ENCODE peak calls at places on chromosomes 4 and X, in ten cellular contexts. One of them, this sample, is unnamed.

GRCh38 chr4:5760936-5761480 is 50.0 kb downstream of the EVC start:
- DNase-seq in stimulated activated CD8-positive, alpha-beta memory T cell treated with anti-CD3 and anti-CD28 coated beads, Interleukin-7, amount 100 ng/mL, for 1 hour: no peak
- DNase-seq in stimulated activated CD4-positive, alpha-beta T cell treated with anti-CD3 and anti-CD28 coated beads, Interleukin-15, amount 100 ng/mL, for 1 hour: no peak
- DNase-seq in stimulated activated naive CD4-positive, alpha-beta T cell: no peak
- DNase-seq in GM13976: no peak
- DNase-seq in right atrium auricular region: no peak
- DNase-seq in anterior cingulate cortex: no peak
- DNase-seq in Right ventricle myocardium superior: no peak
- DNase-seq in GM06990: no peak
- DNase-seq in fibroblast of pulmonary artery: no peak
- DNase-seq in this sample: no peak

GRCh38 chr4:154471924-154472323 is 19.7 kb downstream of the DCHS2 start:
- DNase-seq in stimulated activated CD8-positive, alpha-beta memory T cell treated with anti-CD3 and anti-CD28 coated beads, Interleukin-7, amount 100 ng/mL, for 1 hour: no peak
- DNase-seq in stimulated activated CD4-positive, alpha-beta T cell treated with anti-CD3 and anti-CD28 coated beads, Interleukin-15, amount 100 ng/mL, for 1 hour: no peak
- DNase-seq in stimulated activated naive CD4-positive, alpha-beta T cell: no peak
- DNase-seq in GM13976: no peak
- DNase-seq in right atrium auricular region: no peak
- DNase-seq in anterior cingulate cortex: no peak
- DNase-seq in Right ventricle myocardium superior: no peak
- DNase-seq in GM06990: no peak
- DNase-seq in fibroblast of pulmonary artery: no peak
- DNase-seq in this sample: no peak

GRCh38 chrX:1178580-1179057 is 33.8 kb downstream of the CRLF2 start:
- DNase-seq in stimulated activated CD8-positive, alpha-beta memory T cell treated with anti-CD3 and anti-CD28 coated beads, Interleukin-7, amount 100 ng/mL, for 1 hour: no peak
- DNase-seq in stimulated activated CD4-positive, alpha-beta T cell treated with anti-CD3 and anti-CD28 coated beads, Interleukin-15, amount 100 ng/mL, for 1 hour: no peak
- DNase-seq in stimulated activated naive CD4-positive, alpha-beta T cell: peak
- DNase-seq in GM13976: no peak
- DNase-seq in right atrium auricular region: no peak
- DNase-seq in anterior cingulate cortex: no peak
- DNase-seq in Right ventricle myocardium superior: no peak
- DNase-seq in GM06990: no peak
- DNase-seq in fibroblast of pulmonary artery: peak
- DNase-seq in this sample: peak

GRCh38 chr4:53361451-53361850 is 4.4 kb downstream of the SCFD2 start:
- DNase-seq in stimulated activated CD8-positive, alpha-beta memory T cell treated with anti-CD3 and anti-CD28 coated beads, Interleukin-7, amount 100 ng/mL, for 1 hour: no peak
- DNase-seq in stimulated activated CD4-positive, alpha-beta T cell treated with anti-CD3 and anti-CD28 coated beads, Interleukin-15, amount 100 ng/mL, for 1 hour: no peak
- DNase-seq in stimulated activated naive CD4-positive, alpha-beta T cell: no peak
- DNase-seq in GM13976: no peak
- DNase-seq in right atrium auricular region: no peak
- DNase-seq in anterior cingulate cortex: no peak
- DNase-seq in Right ventricle myocardium superior: no peak
- DNase-seq in GM06990: no peak
- DNase-seq in fibroblast of pulmonary artery: peak
- DNase-seq in this sample: peak

GRCh38 chr4:89254847-89255246 is 52.8 kb downstream of the GPRIN3 start:
- DNase-seq in stimulated activated CD8-positive, alpha-beta memory T cell treated with anti-CD3 and anti-CD28 coated beads, Interleukin-7, amount 100 ng/mL, for 1 hour: no peak
- DNase-seq in stimulated activated CD4-positive, alpha-beta T cell treated with anti-CD3 and anti-CD28 coated beads, Interleukin-15, amount 100 ng/mL, for 1 hour: no peak
- DNase-seq in stimulated activated naive CD4-positive, alpha-beta T cell: peak
- DNase-seq in GM13976: peak
- DNase-seq in right atrium auricular region: no peak
- DNase-seq in anterior cingulate cortex: no peak
- DNase-seq in Right ventricle myocardium superior: no peak
- DNase-seq in GM06990: no peak
- DNase-seq in fibroblast of pulmonary artery: peak
- DNase-seq in this sample: peak

GRCh38 chr4:8589336-8589735 is 3.2 kb upstream of the CPZ start:
- DNase-seq in stimulated activated CD8-positive, alpha-beta memory T cell treated with anti-CD3 and anti-CD28 coated beads, Interleukin-7, amount 100 ng/mL, for 1 hour: no peak
- DNase-seq in stimulated activated CD4-positive, alpha-beta T cell treated with anti-CD3 and anti-CD28 coated beads, Interleukin-15, amount 100 ng/mL, for 1 hour: no peak
- DNase-seq in stimulated activated naive CD4-positive, alpha-beta T cell: no peak
- DNase-seq in GM13976: no peak
- DNase-seq in right atrium auricular region: no peak
- DNase-seq in anterior cingulate cortex: no peak
- DNase-seq in Right ventricle myocardium superior: no peak
- DNase-seq in GM06990: no peak
- DNase-seq in fibroblast of pulmonary artery: no peak
- DNase-seq in this sample: no peak

GRCh38 chrX:20221902-20222301 is 44.8 kb downstream of the RPS6KA3 start:
- DNase-seq in stimulated activated CD8-positive, alpha-beta memory T cell treated with anti-CD3 and anti-CD28 coated beads, Interleukin-7, amount 100 ng/mL, for 1 hour: no peak
- DNase-seq in stimulated activated CD4-positive, alpha-beta T cell treated with anti-CD3 and anti-CD28 coated beads, Interleukin-15, amount 100 ng/mL, for 1 hour: no peak
- DNase-seq in stimulated activated naive CD4-positive, alpha-beta T cell: no peak
- DNase-seq in GM13976: no peak
- DNase-seq in right atrium auricular region: no peak
- DNase-seq in anterior cingulate cortex: no peak
- DNase-seq in Right ventricle myocardium superior: no peak
- DNase-seq in GM06990: no peak
- DNase-seq in fibroblast of pulmonary artery: no peak
- DNase-seq in this sample: peak

GRCh38 chr4:38565271-38566199 is 98.5 kb upstream of the KLF3 start:
- DNase-seq in stimulated activated CD8-positive, alpha-beta memory T cell treated with anti-CD3 and anti-CD28 coated beads, Interleukin-7, amount 100 ng/mL, for 1 hour: no peak
- DNase-seq in stimulated activated CD4-positive, alpha-beta T cell treated with anti-CD3 and anti-CD28 coated beads, Interleukin-15, amount 100 ng/mL, for 1 hour: no peak
- DNase-seq in stimulated activated naive CD4-positive, alpha-beta T cell: no peak
- DNase-seq in GM13976: no peak
- DNase-seq in right atrium auricular region: no peak
- DNase-seq in anterior cingulate cortex: no peak
- DNase-seq in Right ventricle myocardium superior: no peak
- DNase-seq in GM06990: no peak
- DNase-seq in fibroblast of pulmonary artery: peak
- DNase-seq in this sample: peak

GRCh38 chr4:186760576-186760975 is 36.9 kb upstream of the FAT1 start:
- DNase-seq in stimulated activated CD8-positive, alpha-beta memory T cell treated with anti-CD3 and anti-CD28 coated beads, Interleukin-7, amount 100 ng/mL, for 1 hour: no peak
- DNase-seq in stimulated activated CD4-positive, alpha-beta T cell treated with anti-CD3 and anti-CD28 coated beads, Interleukin-15, amount 100 ng/mL, for 1 hour: no peak
- DNase-seq in stimulated activated naive CD4-positive, alpha-beta T cell: no peak
- DNase-seq in GM13976: no peak
- DNase-seq in right atrium auricular region: no peak
- DNase-seq in anterior cingulate cortex: no peak
- DNase-seq in Right ventricle myocardium superior: no peak
- DNase-seq in GM06990: no peak
- DNase-seq in fibroblast of pulmonary artery: peak
- DNase-seq in this sample: peak

GRCh38 chr4:153641532-153641931 is 42.5 kb upstream of the TLR2 start:
- DNase-seq in stimulated activated CD8-positive, alpha-beta memory T cell treated with anti-CD3 and anti-CD28 coated beads, Interleukin-7, amount 100 ng/mL, for 1 hour: no peak
- DNase-seq in stimulated activated CD4-positive, alpha-beta T cell treated with anti-CD3 and anti-CD28 coated beads, Interleukin-15, amount 100 ng/mL, for 1 hour: no peak
- DNase-seq in stimulated activated naive CD4-positive, alpha-beta T cell: no peak
- DNase-seq in GM13976: no peak
- DNase-seq in right atrium auricular region: peak
- DNase-seq in anterior cingulate cortex: no peak
- DNase-seq in Right ventricle myocardium superior: no peak
- DNase-seq in GM06990: no peak
- DNase-seq in fibroblast of pulmonary artery: no peak
- DNase-seq in this sample: no peak

GRCh38 chr4:10183462-10183861 is 66.9 kb upstream of the WDR1 start:
- DNase-seq in stimulated activated CD8-positive, alpha-beta memory T cell treated with anti-CD3 and anti-CD28 coated beads, Interleukin-7, amount 100 ng/mL, for 1 hour: no peak
- DNase-seq in stimulated activated CD4-positive, alpha-beta T cell treated with anti-CD3 and anti-CD28 coated beads, Interleukin-15, amount 100 ng/mL, for 1 hour: no peak
- DNase-seq in stimulated activated naive CD4-positive, alpha-beta T cell: no peak
- DNase-seq in GM13976: no peak
- DNase-seq in right atrium auricular region: no peak
- DNase-seq in anterior cingulate cortex: no peak
- DNase-seq in Right ventricle myocardium superior: no peak
- DNase-seq in GM06990: no peak
- DNase-seq in fibroblast of pulmonary artery: no peak
- DNase-seq in this sample: no peak

GRCh38 chrX:119475389-119476101 is 7.3 kb downstream of the SLC25A5 start:
- DNase-seq in stimulated activated CD8-positive, alpha-beta memory T cell treated with anti-CD3 and anti-CD28 coated beads, Interleukin-7, amount 100 ng/mL, for 1 hour: no peak
- DNase-seq in stimulated activated CD4-positive, alpha-beta T cell treated with anti-CD3 and anti-CD28 coated beads, Interleukin-15, amount 100 ng/mL, for 1 hour: no peak
- DNase-seq in stimulated activated naive CD4-positive, alpha-beta T cell: no peak
- DNase-seq in GM13976: no peak
- DNase-seq in right atrium auricular region: no peak
- DNase-seq in anterior cingulate cortex: no peak
- DNase-seq in Right ventricle myocardium superior: no peak
- DNase-seq in GM06990: no peak
- DNase-seq in fibroblast of pulmonary artery: no peak
- DNase-seq in this sample: peak

GRCh38 chrX:124960454-124960853 is 359.2 kb upstream of the TEX13C start:
- DNase-seq in stimulated activated CD8-positive, alpha-beta memory T cell treated with anti-CD3 and anti-CD28 coated beads, Interleukin-7, amount 100 ng/mL, for 1 hour: no peak
- DNase-seq in stimulated activated CD4-positive, alpha-beta T cell treated with anti-CD3 and anti-CD28 coated beads, Interleukin-15, amount 100 ng/mL, for 1 hour: no peak
- DNase-seq in stimulated activated naive CD4-positive, alpha-beta T cell: no peak
- DNase-seq in GM13976: no peak
- DNase-seq in right atrium auricular region: no peak
- DNase-seq in anterior cingulate cortex: no peak
- DNase-seq in Right ventricle myocardium superior: no peak
- DNase-seq in GM06990: no peak
- DNase-seq in fibroblast of pulmonary artery: no peak
- DNase-seq in this sample: no peak

GRCh38 chr4:183733181-183733580 is 74.1 kb downstream of the TRAPPC11 start:
- DNase-seq in stimulated activated CD8-positive, alpha-beta memory T cell treated with anti-CD3 and anti-CD28 coated beads, Interleukin-7, amount 100 ng/mL, for 1 hour: no peak
- DNase-seq in stimulated activated CD4-positive, alpha-beta T cell treated with anti-CD3 and anti-CD28 coated beads, Interleukin-15, amount 100 ng/mL, for 1 hour: no peak
- DNase-seq in stimulated activated naive CD4-positive, alpha-beta T cell: no peak
- DNase-seq in GM13976: no peak
- DNase-seq in right atrium auricular region: no peak
- DNase-seq in anterior cingulate cortex: no peak
- DNase-seq in Right ventricle myocardium superior: no peak
- DNase-seq in GM06990: no peak
- DNase-seq in fibroblast of pulmonary artery: no peak
- DNase-seq in this sample: no peak

GRCh38 chrX:69210513-69211065 is 45.3 kb upstream of the PJA1 start:
- DNase-seq in stimulated activated CD8-positive, alpha-beta memory T cell treated with anti-CD3 and anti-CD28 coated beads, Interleukin-7, amount 100 ng/mL, for 1 hour: no peak
- DNase-seq in stimulated activated CD4-positive, alpha-beta T cell treated with anti-CD3 and anti-CD28 coated beads, Interleukin-15, amount 100 ng/mL, for 1 hour: no peak
- DNase-seq in stimulated activated naive CD4-positive, alpha-beta T cell: no peak
- DNase-seq in GM13976: no peak
- DNase-seq in right atrium auricular region: no peak
- DNase-seq in anterior cingulate cortex: no peak
- DNase-seq in Right ventricle myocardium superior: no peak
- DNase-seq in GM06990: no peak
- DNase-seq in fibroblast of pulmonary artery: no peak
- DNase-seq in this sample: no peak

GRCh38 chr4:2256781-2257191 is 5.1 kb downstream of the MXD4 start:
- DNase-seq in stimulated activated CD8-positive, alpha-beta memory T cell treated with anti-CD3 and anti-CD28 coated beads, Interleukin-7, amount 100 ng/mL, for 1 hour: no peak
- DNase-seq in stimulated activated CD4-positive, alpha-beta T cell treated with anti-CD3 and anti-CD28 coated beads, Interleukin-15, amount 100 ng/mL, for 1 hour: no peak
- DNase-seq in stimulated activated naive CD4-positive, alpha-beta T cell: no peak
- DNase-seq in GM13976: no peak
- DNase-seq in right atrium auricular region: peak
- DNase-seq in anterior cingulate cortex: no peak
- DNase-seq in Right ventricle myocardium superior: peak
- DNase-seq in GM06990: peak
- DNase-seq in fibroblast of pulmonary artery: peak
- DNase-seq in this sample: no peak

GRCh38 chrX:65035451-65035779 is 59.2 kb upstream of the ZC4H2 start:
- DNase-seq in stimulated activated CD8-positive, alpha-beta memory T cell treated with anti-CD3 and anti-CD28 coated beads, Interleukin-7, amount 100 ng/mL, for 1 hour: no peak
- DNase-seq in stimulated activated CD4-positive, alpha-beta T cell treated with anti-CD3 and anti-CD28 coated beads, Interleukin-15, amount 100 ng/mL, for 1 hour: no peak
- DNase-seq in stimulated activated naive CD4-positive, alpha-beta T cell: no peak
- DNase-seq in GM13976: no peak
- DNase-seq in right atrium auricular region: no peak
- DNase-seq in anterior cingulate cortex: no peak
- DNase-seq in Right ventricle myocardium superior: peak
- DNase-seq in GM06990: no peak
- DNase-seq in fibroblast of pulmonary artery: peak
- DNase-seq in this sample: peak

GRCh38 chrX:147948531-147948930 is 32.6 kb upstream of the FMR1NB start:
- DNase-seq in stimulated activated CD8-positive, alpha-beta memory T cell treated with anti-CD3 and anti-CD28 coated beads, Interleukin-7, amount 100 ng/mL, for 1 hour: no peak
- DNase-seq in stimulated activated CD4-positive, alpha-beta T cell treated with anti-CD3 and anti-CD28 coated beads, Interleukin-15, amount 100 ng/mL, for 1 hour: no peak
- DNase-seq in stimulated activated naive CD4-positive, alpha-beta T cell: no peak
- DNase-seq in GM13976: no peak
- DNase-seq in right atrium auricular region: no peak
- DNase-seq in anterior cingulate cortex: no peak
- DNase-seq in Right ventricle myocardium superior: no peak
- DNase-seq in GM06990: no peak
- DNase-seq in fibroblast of pulmonary artery: no peak
- DNase-seq in this sample: no peak

GRCh38 chr4:163331629-163332360 is 601 bp downstream of the NPY1R start:
- DNase-seq in stimulated activated CD8-positive, alpha-beta memory T cell treated with anti-CD3 and anti-CD28 coated beads, Interleukin-7, amount 100 ng/mL, for 1 hour: no peak
- DNase-seq in stimulated activated CD4-positive, alpha-beta T cell treated with anti-CD3 and anti-CD28 coated beads, Interleukin-15, amount 100 ng/mL, for 1 hour: no peak
- DNase-seq in stimulated activated naive CD4-positive, alpha-beta T cell: no peak
- DNase-seq in GM13976: peak
- DNase-seq in right atrium auricular region: no peak
- DNase-seq in anterior cingulate cortex: no peak
- DNase-seq in Right ventricle myocardium superior: peak
- DNase-seq in GM06990: no peak
- DNase-seq in fibroblast of pulmonary artery: peak
- DNase-seq in this sample: peak

GRCh38 chr4:88928852-88929251 is 128.1 kb downstream of the FAM13A start:
- DNase-seq in stimulated activated CD8-positive, alpha-beta memory T cell treated with anti-CD3 and anti-CD28 coated beads, Interleukin-7, amount 100 ng/mL, for 1 hour: no peak
- DNase-seq in stimulated activated CD4-positive, alpha-beta T cell treated with anti-CD3 and anti-CD28 coated beads, Interleukin-15, amount 100 ng/mL, for 1 hour: no peak
- DNase-seq in stimulated activated naive CD4-positive, alpha-beta T cell: no peak
- DNase-seq in GM13976: no peak
- DNase-seq in right atrium auricular region: no peak
- DNase-seq in anterior cingulate cortex: no peak
- DNase-seq in Right ventricle myocardium superior: no peak
- DNase-seq in GM06990: no peak
- DNase-seq in fibroblast of pulmonary artery: no peak
- DNase-seq in this sample: no peak

GRCh38 chr4:155025762-155026457 is 182.5 kb upstream of the NPY2R start:
- DNase-seq in stimulated activated CD8-positive, alpha-beta memory T cell treated with anti-CD3 and anti-CD28 coated beads, Interleukin-7, amount 100 ng/mL, for 1 hour: no peak
- DNase-seq in stimulated activated CD4-positive, alpha-beta T cell treated with anti-CD3 and anti-CD28 coated beads, Interleukin-15, amount 100 ng/mL, for 1 hour: no peak
- DNase-seq in stimulated activated naive CD4-positive, alpha-beta T cell: no peak
- DNase-seq in GM13976: peak
- DNase-seq in right atrium auricular region: no peak
- DNase-seq in anterior cingulate cortex: no peak
- DNase-seq in Right ventricle myocardium superior: peak
- DNase-seq in GM06990: peak
- DNase-seq in fibroblast of pulmonary artery: peak
- DNase-seq in this sample: peak

GRCh38 chr4:74649193-74649592 is 145.1 kb downstream of the BTC start:
- DNase-seq in stimulated activated CD8-positive, alpha-beta memory T cell treated with anti-CD3 and anti-CD28 coated beads, Interleukin-7, amount 100 ng/mL, for 1 hour: no peak
- DNase-seq in stimulated activated CD4-positive, alpha-beta T cell treated with anti-CD3 and anti-CD28 coated beads, Interleukin-15, amount 100 ng/mL, for 1 hour: no peak
- DNase-seq in stimulated activated naive CD4-positive, alpha-beta T cell: no peak
- DNase-seq in GM13976: no peak
- DNase-seq in right atrium auricular region: no peak
- DNase-seq in anterior cingulate cortex: no peak
- DNase-seq in Right ventricle myocardium superior: no peak
- DNase-seq in GM06990: no peak
- DNase-seq in fibroblast of pulmonary artery: no peak
- DNase-seq in this sample: no peak

GRCh38 chrX:88612870-88613329 is 134.1 kb upstream of the CPXCR1 start:
- DNase-seq in stimulated activated CD8-positive, alpha-beta memory T cell treated with anti-CD3 and anti-CD28 coated beads, Interleukin-7, amount 100 ng/mL, for 1 hour: no peak
- DNase-seq in stimulated activated CD4-positive, alpha-beta T cell treated with anti-CD3 and anti-CD28 coated beads, Interleukin-15, amount 100 ng/mL, for 1 hour: no peak
- DNase-seq in stimulated activated naive CD4-positive, alpha-beta T cell: no peak
- DNase-seq in GM13976: no peak
- DNase-seq in right atrium auricular region: no peak
- DNase-seq in anterior cingulate cortex: no peak
- DNase-seq in Right ventricle myocardium superior: no peak
- DNase-seq in GM06990: no peak
- DNase-seq in fibroblast of pulmonary artery: peak
- DNase-seq in this sample: no peak

GRCh38 chrX:75623535-75623934 is 100.7 kb upstream of the ZDHHC15 start:
- DNase-seq in stimulated activated CD8-positive, alpha-beta memory T cell treated with anti-CD3 and anti-CD28 coated beads, Interleukin-7, amount 100 ng/mL, for 1 hour: no peak
- DNase-seq in stimulated activated CD4-positive, alpha-beta T cell treated with anti-CD3 and anti-CD28 coated beads, Interleukin-15, amount 100 ng/mL, for 1 hour: no peak
- DNase-seq in stimulated activated naive CD4-positive, alpha-beta T cell: no peak
- DNase-seq in GM13976: no peak
- DNase-seq in right atrium auricular region: no peak
- DNase-seq in anterior cingulate cortex: no peak
- DNase-seq in Right ventricle myocardium superior: no peak
- DNase-seq in GM06990: no peak
- DNase-seq in fibroblast of pulmonary artery: no peak
- DNase-seq in this sample: peak